ENCODE peak calls at places on chromosome 22, in six cellular contexts. Q is H1, C is K562, N is breast epithelium, H is H54, E is ovary. I is an unnamed sample.

GRCh38 chr22:29031236-29031982 is 30.2 kb downstream of the C22orf31 start:
- DNase-seq in H (peak), C (peak), E (peak), Q (peak), N (no peak), I (peak)

GRCh38 chr22:50734343-50734771 is 3.6 kb upstream of the ACR start:
- DNase-seq in H (no peak), C (no peak), Q (no peak), N (peak), E (no peak), I (no peak)

GRCh38 chr22:32607086-32607485 is 132.5 kb downstream of the FBXO7 start:
- DNase-seq in C (no peak), E (no peak), N (no peak), Q (no peak), H (no peak), I (no peak)

GRCh38 chr22:39527481-39527961 is 5.0 kb downstream of the RPS19BP1 start:
- DNase-seq in E (no peak), N (no peak), Q (no peak), H (no peak), C (no peak), I (no peak)

GRCh38 chr22:25410849-25411248 is 153.6 kb upstream of the GRK3 start:
- DNase-seq in H (no peak), E (no peak), N (no peak), C (no peak), Q (no peak), I (no peak)

GRCh38 chr22:32218470-32218869 is 13.6 kb upstream of the RFPL2 start:
- DNase-seq in H (no peak), C (no peak), Q (no peak), N (no peak), E (no peak), I (no peak)

GRCh38 chr22:29994941-29995340 is 85.3 kb upstream of the HORMAD2 start:
- DNase-seq in Q (no peak), C (no peak), N (no peak), E (no peak), H (no peak), I (peak)

GRCh38 chr22:32588063-32588462 is 113.5 kb downstream of the FBXO7 start:
- DNase-seq in Q (no peak), E (no peak), H (no peak), C (no peak), N (no peak), I (no peak)

GRCh38 chr22:28955817-28956216 is 72.4 kb downstream of the ZNRF3 start:
- DNase-seq in H (no peak), N (no peak), C (no peak), Q (no peak), E (no peak), I (no peak)

GRCh38 chr22:17773606-17774205 is 563 bp downstream of the BID start:
- DNase-seq in N (no peak), Q (peak), E (no peak), C (peak), H (peak), I (peak)

GRCh38 chr22:29724843-29725242 is 5.0 kb downstream of the CABP7 start:
- DNase-seq in E (no peak), H (no peak), N (no peak), C (no peak), Q (no peak), I (no peak)

GRCh38 chr22:32576553-32577255 is 102.1 kb downstream of the FBXO7 start:
- DNase-seq in Q (no peak), E (no peak), C (peak), H (no peak), N (no peak), I (peak)

GRCh38 chr22:22710719-22711531 is 66.5 kb downstream of the GGTLC2 start:
- DNase-seq in H (peak), E (peak), C (peak), N (no peak), Q (peak), I (peak)

GRCh38 chr22:48740086-48740730 is 1087.5 kb downstream of the BRD1 start:
- DNase-seq in C (no peak), E (no peak), N (peak), Q (peak), H (no peak), I (no peak)

GRCh38 chr22:50027639-50028537 is 15.3 kb upstream of the IL17REL start:
- DNase-seq in E (no peak), Q (no peak), H (no peak), C (no peak), N (peak), I (peak)

GRCh38 chr22:30128511-30128910 is 48.2 kb downstream of the HORMAD2 start:
- DNase-seq in Q (no peak), N (no peak), H (no peak), C (no peak), E (no peak), I (no peak)

GRCh38 chr22:29733362-29734322 is 13.8 kb downstream of the CABP7 start:
- DNase-seq in Q (no peak), C (no peak), H (no peak), N (no peak), E (no peak), I (peak)

GRCh38 chr22:30830907-30831306 is 136.2 kb downstream of the OSBP2 start:
- DNase-seq in C (no peak), N (no peak), E (no peak), H (peak), Q (no peak), I (no peak)

GRCh38 chr22:47716890-47717615 is 954.6 kb downstream of the TBC1D22A start:
- DNase-seq in E (no peak), N (no peak), Q (peak), H (no peak), C (peak), I (no peak)

GRCh38 chr22:48894064-48894671 is 933.5 kb downstream of the BRD1 start:
- DNase-seq in Q (peak), C (peak), E (no peak), H (no peak), N (no peak), I (peak)

GRCh38 chr22:50112151-50113118 is 22.6 kb downstream of the MOV10L1 start:
- DNase-seq in N (no peak), C (no peak), Q (no peak), H (peak), E (no peak), I (no peak)

GRCh38 chr22:22816766-22817410 is 70.7 kb upstream of the IGLL5 start:
- DNase-seq in H (no peak), C (no peak), Q (no peak), E (no peak), N (no peak), I (no peak)

GRCh38 chr22:30398685-30399680 is 2.2 kb downstream of the SEC14L2 start:
- DNase-seq in H (no peak), Q (no peak), N (no peak), C (no peak), E (no peak), I (peak)

GRCh38 chr22:29765905-29766631 is 739 bp downstream of the ZMAT5 start:
- DNase-seq in N (no peak), E (no peak), C (peak), H (no peak), Q (no peak), I (peak)

GRCh38 chr22:17943533-17944204 is 80.7 kb downstream of the MICAL3 start:
- DNase-seq in N (no peak), Q (no peak), C (no peak), H (no peak), E (no peak), I (no peak)

GRCh38 chr22:48758021-48758561 is 1069.6 kb downstream of the BRD1 start:
- DNase-seq in Q (no peak), N (peak), C (no peak), E (no peak), H (no peak), I (no peak)

GRCh38 chr22:31897842-31898241 is 46.5 kb upstream of the YWHAH start:
- DNase-seq in C (no peak), H (no peak), N (no peak), Q (no peak), E (no peak), I (no peak)

GRCh38 chr22:33579448-33580093 is 340.7 kb downstream of the LARGE1 start:
- DNase-seq in H (peak), Q (peak), N (peak), E (peak), C (peak), I (peak)

GRCh38 chr22:30238661-30239420 is 7.7 kb downstream of the LIF start:
- DNase-seq in H (peak), Q (no peak), C (peak), N (no peak), E (peak), I (peak)

GRCh38 chr22:49408102-49408836 is 419.4 kb downstream of the BRD1 start:
- DNase-seq in N (no peak), E (no peak), Q (no peak), H (no peak), C (no peak), I (no peak)

GRCh38 chr22:42932857-42933782 is 76.0 kb upstream of the ARFGAP3 start:
- DNase-seq in N (no peak), Q (no peak), C (peak), E (no peak), H (no peak), I (no peak)

GRCh38 chr22:28759861-28760560 is 12.5 kb upstream of the CCDC117 start:
- DNase-seq in E (no peak), Q (no peak), N (no peak), H (no peak), C (no peak), I (no peak)

GRCh38 chr22:32644252-32645100 is 157.0 kb upstream of the TIMP3 start:
- DNase-seq in E (peak), Q (no peak), N (peak), H (no peak), C (no peak), I (no peak)

GRCh38 chr22:50730941-50731661 is 6.9 kb upstream of the ACR start:
- DNase-seq in N (peak), E (no peak), C (no peak), Q (peak), H (no peak), I (no peak)

GRCh38 chr22:21718492-21718891 is 17.1 kb downstream of the YPEL1 start:
- DNase-seq in E (no peak), Q (no peak), N (no peak), C (no peak), H (no peak), I (no peak)

GRCh38 chr22:43385770-43386641 is 25.8 kb upstream of the MPPED1 start:
- DNase-seq in N (peak), C (peak), H (peak), E (peak), Q (peak), I (peak)

GRCh38 chr22:20109411-20110358 is 6.2 kb upstream of the RANBP1 start:
- DNase-seq in N (no peak), C (no peak), E (peak), Q (no peak), H (no peak), I (no peak)
- TF ChIP-seq POLR2A in N (no peak), C (peak), E (no peak), Q (peak), H (no peak), I (peak)

GRCh38 chr22:27100323-27100722 is 442.9 kb downstream of the MIAT start:
- DNase-seq in E (no peak), C (no peak), H (no peak), Q (peak), N (no peak), I (no peak)
- TF ChIP-seq POLR2A in E (no peak), C (no peak), H (no peak), Q (no peak), N (no peak), I (no peak)

GRCh38 chr22:44628273-44628672 is 73.7 kb upstream of the PRR5 start:
- DNase-seq in C (no peak), N (no peak), E (no peak), H (no peak), Q (no peak), I (no peak)

GRCh38 chr22:44624689-44625420 is 77.1 kb upstream of the PRR5 start:
- DNase-seq in E (peak), Q (no peak), C (no peak), N (no peak), H (no peak), I (no peak)

GRCh38 chr22:44627521-44628139 is 74.4 kb upstream of the PRR5 start:
- DNase-seq in N (no peak), Q (no peak), E (no peak), H (no peak), C (no peak), I (no peak)

GRCh38 chr22:44625421-44625760 is 76.6 kb upstream of the PRR5 start:
- DNase-seq in E (no peak), N (no peak), H (no peak), C (no peak), Q (no peak), I (no peak)

GRCh38 chr22:44625981-44626687 is 75.9 kb upstream of the PRR5 start:
- DNase-seq in H (peak), C (peak), Q (peak), E (peak), N (peak), I (peak)
- TF ChIP-seq POLR2A in H (no peak), C (no peak), Q (no peak), E (no peak), N (no peak), I (no peak)

GRCh38 chr22:37312549-37313183 is 30.4 kb downstream of the CYTH4 start:
- DNase-seq in C (no peak), Q (no peak), H (no peak), N (no peak), E (no peak), I (no peak)
- TF ChIP-seq POLR2A in C (no peak), Q (no peak), H (no peak), N (no peak), E (no peak), I (no peak)

GRCh38 chr22:41117127-41117965 is 25.0 kb downstream of the EP300 start:
- DNase-seq in H (no peak), C (no peak), N (no peak), E (no peak), Q (no peak), I (no peak)
- TF ChIP-seq POLR2A in H (no peak), C (no peak), N (no peak), E (no peak), Q (peak), I (no peak)

DNA sequence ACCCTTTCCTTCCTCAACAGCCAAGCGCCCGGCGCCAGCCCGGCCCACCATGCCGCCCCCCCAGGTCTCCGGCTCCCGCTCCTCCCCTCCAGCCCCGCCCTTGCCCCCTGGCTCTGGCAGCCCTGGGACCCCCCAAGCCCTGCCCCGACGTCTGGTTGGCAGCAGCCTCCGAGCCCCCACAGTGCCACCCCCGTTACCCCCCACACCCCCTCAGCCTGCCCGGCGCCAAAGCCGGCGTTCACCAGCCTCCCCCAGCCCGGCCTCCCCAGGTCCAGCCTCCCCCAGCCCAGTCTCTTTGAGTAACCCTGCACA is 3.3 kb upstream of the PDXP start:
- DNase-seq in N (no peak), H (no peak), E (no peak), Q (no peak), C (no peak), I (no peak)
- TF ChIP-seq POLR2A in N (no peak), H (no peak), E (no peak), Q (no peak), C (no peak), I (no peak)

DNA sequence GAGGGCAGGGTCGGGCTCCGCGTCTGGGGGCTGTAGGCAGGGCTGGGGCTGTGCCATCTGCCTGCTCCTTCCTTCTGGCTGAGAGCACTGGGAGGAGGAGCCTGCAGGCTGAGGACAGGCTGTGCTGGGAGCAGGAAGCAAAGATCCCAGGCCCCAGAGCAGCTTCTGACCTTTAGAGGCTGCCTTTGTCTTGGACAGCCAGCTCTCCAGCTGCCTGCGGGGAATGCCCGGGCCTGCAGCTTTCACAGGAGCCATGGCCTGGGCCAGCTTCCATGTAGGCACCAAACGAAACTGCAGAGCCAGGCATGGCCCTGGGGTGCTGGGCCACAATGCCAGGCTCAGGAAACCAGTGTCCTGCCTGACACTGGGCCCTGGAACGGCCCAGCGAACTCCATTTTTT is 67.8 kb downstream of the MCM5 start:
- DNase-seq in E (peak), N (peak), Q (no peak), C (no peak), H (no peak), I (no peak)
- TF ChIP-seq POLR2A in E (no peak), N (no peak), Q (no peak), C (no peak), H (no peak), I (no peak)

DNA sequence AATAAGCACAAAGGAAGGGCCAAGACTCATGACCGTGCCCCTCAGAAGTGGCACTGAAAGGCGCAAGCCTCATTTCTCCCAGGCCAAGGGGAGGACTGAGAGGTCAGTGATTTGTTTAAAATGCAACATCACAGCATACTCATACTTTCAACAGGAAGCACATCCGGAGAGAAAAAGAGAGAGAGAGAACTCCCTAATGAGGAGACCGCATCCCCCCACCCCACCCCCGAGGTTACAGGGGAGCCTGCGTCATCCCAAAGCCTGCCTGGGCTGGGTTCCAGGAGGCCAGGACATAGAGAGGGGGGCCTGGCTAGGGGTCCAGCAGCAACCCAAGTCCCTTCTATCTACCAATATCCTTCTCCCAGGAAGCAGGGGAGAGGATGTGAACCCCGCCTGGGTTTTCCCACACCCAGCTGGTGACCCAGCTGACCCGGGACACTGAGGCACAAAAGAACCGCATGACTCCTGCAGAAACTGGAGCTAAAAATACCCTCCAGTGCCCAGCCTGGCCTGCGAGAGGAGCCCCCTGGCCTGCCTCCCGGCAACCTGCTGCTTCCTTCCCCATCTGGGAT is 3.8 kb downstream of the CSNK1E start:
- DNase-seq in H (no peak), C (no peak), E (peak), Q (no peak), N (no peak), I (no peak)
- TF ChIP-seq POLR2A in H (no peak), C (no peak), E (peak), Q (no peak), N (no peak), I (no peak)

I was measured in erythroblast.